ENCODE peak calls at places on chromosomes 13 and 19, in five cellular contexts. One of them, this sample, is unnamed.

GRCh38 chr19:3821156-3821555 is 35.0 kb upstream of the MATK start:
- DNase-seq in upper lobe of right lung: no peak
- DNase-seq in neural progenitor cell: no peak
- DNase-seq in anterior cingulate cortex: no peak
- DNase-seq in activated T-cell treated with anti-CD3 and anti-CD28 coated beads for 24 hours: no peak
- DNase-seq in this sample: no peak

GRCh38 chr19:55370305-55370988 is at the start of gene IL11:
- DNase-seq in upper lobe of right lung: no peak
- DNase-seq in neural progenitor cell: peak
- DNase-seq in activated T-cell treated with anti-CD3 and anti-CD28 coated beads for 24 hours: no peak
- DNase-seq in anterior cingulate cortex: no peak
- DNase-seq in this sample: no peak

GRCh38 chr13:101649490-101650126 is 197.1 kb downstream of the ITGBL1 start:
- DNase-seq in anterior cingulate cortex: no peak
- DNase-seq in upper lobe of right lung: no peak
- DNase-seq in neural progenitor cell: no peak
- DNase-seq in activated T-cell treated with anti-CD3 and anti-CD28 coated beads for 24 hours: no peak
- DNase-seq in this sample: no peak

GRCh38 chr19:45922281-45922680 is 7.7 kb upstream of the NANOS2 start:
- DNase-seq in upper lobe of right lung: no peak
- DNase-seq in neural progenitor cell: peak
- DNase-seq in activated T-cell treated with anti-CD3 and anti-CD28 coated beads for 24 hours: no peak
- DNase-seq in anterior cingulate cortex: no peak
- DNase-seq in this sample: no peak

GRCh38 chr19:50836543-50837195 is 3.3 kb upstream of the KLK15 start:
- DNase-seq in upper lobe of right lung: no peak
- DNase-seq in activated T-cell treated with anti-CD3 and anti-CD28 coated beads for 24 hours: no peak
- DNase-seq in anterior cingulate cortex: no peak
- DNase-seq in neural progenitor cell: no peak
- DNase-seq in this sample: no peak

GRCh38 chr19:10420444-10421239 is at the start of gene PDE4A:
- DNase-seq in activated T-cell treated with anti-CD3 and anti-CD28 coated beads for 24 hours: no peak
- DNase-seq in anterior cingulate cortex: no peak
- DNase-seq in upper lobe of right lung: no peak
- DNase-seq in neural progenitor cell: peak
- DNase-seq in this sample: no peak

GRCh38 chr13:108777421-108778420 is 148.3 kb downstream of the MYO16 start:
- DNase-seq in anterior cingulate cortex: no peak
- DNase-seq in activated T-cell treated with anti-CD3 and anti-CD28 coated beads for 24 hours: no peak
- DNase-seq in upper lobe of right lung: no peak
- DNase-seq in neural progenitor cell: peak
- DNase-seq in this sample: no peak

GRCh38 chr19:58364127-58364526 is 1.6 kb upstream of the ZNF497 start:
- DNase-seq in activated T-cell treated with anti-CD3 and anti-CD28 coated beads for 24 hours: no peak
- DNase-seq in anterior cingulate cortex: no peak
- DNase-seq in upper lobe of right lung: no peak
- DNase-seq in neural progenitor cell: no peak
- DNase-seq in this sample: no peak

GRCh38 chr13:113002206-113002821 is 33.3 kb downstream of the MCF2L start:
- DNase-seq in upper lobe of right lung: no peak
- DNase-seq in anterior cingulate cortex: no peak
- DNase-seq in activated T-cell treated with anti-CD3 and anti-CD28 coated beads for 24 hours: no peak
- DNase-seq in neural progenitor cell: peak
- DNase-seq in this sample: no peak

This sample was measured in cardiac septum.